ENCODE peak calls at places on chromosome 19, in ten cellular contexts. H, I, Y, D, C, B, G, K, J and Z are unnamed samples.

GRCh38 chr19:10393137-10393536 is 10.2 kb downstream of the CDC37 start:
- DNase-seq in H (no peak), Y (no peak), J (no peak), G (no peak), B (no peak), K (no peak), I (no peak), D (no peak), C (no peak), Z (no peak)

GRCh38 chr19:1245468-1245867 is 2.9 kb upstream of the MIDN start:
- DNase-seq in G (no peak), I (no peak), D (no peak), Y (no peak), B (no peak), K (no peak), C (peak), J (no peak), H (no peak), Z (no peak)

GRCh38 chr19:41540041-41540695 is 35.8 kb upstream of the CEACAM21 start:
- DNase-seq in H (no peak), C (no peak), J (no peak), Y (no peak), G (no peak), I (no peak), K (no peak), B (no peak), D (no peak), Z (no peak)

GRCh38 chr19:27745978-27746542 is 1466.9 kb downstream of the UQCRFS1 start:
- DNase-seq in I (no peak), H (no peak), C (no peak), D (no peak), K (no peak), Y (peak), G (no peak), J (no peak), B (no peak), Z (peak)

GRCh38 chr19:2097330-2098327 is 914 bp downstream of the IZUMO4 start:
- DNase-seq in C (no peak), H (peak), D (no peak), K (no peak), B (peak), J (no peak), Y (no peak), I (no peak), G (peak), Z (peak)

GRCh38 chr19:33482486-33482885 is 39.1 kb downstream of the PEPD start:
- DNase-seq in G (no peak), Y (no peak), I (no peak), H (no peak), J (no peak), B (no peak), D (no peak), C (no peak), K (no peak), Z (no peak)

GRCh38 chr19:45271709-45272108 is 20.6 kb downstream of the MARK4 start:
- DNase-seq in I (no peak), G (no peak), C (no peak), B (no peak), H (no peak), J (no peak), D (no peak), Y (no peak), K (no peak), Z (no peak)

GRCh38 chr19:23437901-23438300 is 42.6 kb upstream of the ZNF91 start:
- DNase-seq in B (no peak), H (no peak), I (no peak), G (no peak), C (no peak), D (no peak), J (no peak), K (no peak), Y (no peak), Z (no peak)

GRCh38 chr19:5041168-5042038 is 72.5 kb downstream of the KDM4B start:
- DNase-seq in D (no peak), I (no peak), G (no peak), H (no peak), J (no peak), B (no peak), Y (no peak), C (no peak), K (no peak), Z (no peak)

GRCh38 chr19:1149259-1150045 is 24.6 kb downstream of the SBNO2 start:
- DNase-seq in Y (no peak), J (no peak), I (no peak), G (no peak), K (no peak), C (no peak), D (no peak), H (no peak), B (no peak), Z (no peak)

GRCh38 chr19:13692096-13692495 is 72.2 kb upstream of the MRI1 start:
- DNase-seq in I (no peak), D (no peak), H (no peak), G (no peak), C (no peak), J (no peak), B (no peak), Y (no peak), K (no peak), Z (no peak)

GRCh38 chr19:52410276-52410675 is 12.6 kb downstream of the ZNF528 start:
- DNase-seq in Y (no peak), K (no peak), C (no peak), D (no peak), H (no peak), J (no peak), G (no peak), I (no peak), B (no peak), Z (no peak)

GRCh38 chr19:11269408-11269807 is 7.1 kb upstream of the DOCK6 start:
- DNase-seq in I (no peak), J (no peak), K (no peak), D (no peak), Y (no peak), B (no peak), H (no peak), C (peak), G (no peak), Z (no peak)

GRCh38 chr19:1236566-1236965 is 1.2 kb downstream of the CBARP start:
- DNase-seq in G (no peak), B (no peak), K (no peak), I (no peak), C (peak), Y (no peak), J (no peak), H (no peak), D (no peak), Z (no peak)

GRCh38 chr19:57934820-57935665 is at the start of gene ZNF418:
- DNase-seq in J (peak), G (peak), I (peak), H (no peak), K (no peak), B (peak), C (peak), D (no peak), Y (peak), Z (peak)